ENCODE peak calls at places on chromosome 16, in five cellular contexts. One of them, this sample, is unnamed.

GRCh38 chr16:87692176-87692575 is 73.6 kb downstream of the KLHDC4 start:
- DNase-seq in OCI-LY7: no peak
- DNase-seq in uterus: no peak
- DNase-seq in mesendoderm: no peak
- DNase-seq in HAP-1: no peak
- DNase-seq in this sample: no peak

GRCh38 chr16:55389426-55390073 is 65.5 kb downstream of the IRX6 start:
- DNase-seq in uterus: no peak
- DNase-seq in HAP-1: peak; percentile 31
- DNase-seq in mesendoderm: no peak
- DNase-seq in OCI-LY7: no peak
- DNase-seq in this sample: no peak

GRCh38 chr16:50093607-50094570 is 28.1 kb downstream of the HEATR3 start:
- DNase-seq in mesendoderm: no peak
- DNase-seq in uterus: peak; percentile 56
- DNase-seq in OCI-LY7: no peak
- DNase-seq in HAP-1: no peak
- DNase-seq in this sample: no peak

GRCh38 chr16:86618431-86619262 is 40.3 kb downstream of the FOXL1 start:
- DNase-seq in HAP-1: no peak
- DNase-seq in OCI-LY7: no peak
- DNase-seq in mesendoderm: no peak
- DNase-seq in uterus: no peak
- DNase-seq in this sample: no peak

GRCh38 chr16:89443727-89444084 is 46.7 kb downstream of the ANKRD11 start:
- DNase-seq in OCI-LY7: no peak
- DNase-seq in HAP-1: no peak
- DNase-seq in uterus: no peak
- DNase-seq in mesendoderm: no peak
- DNase-seq in this sample: no peak

GRCh38 chr16:74756203-74756602 is 18.4 kb downstream of the FA2H start:
- DNase-seq in HAP-1: no peak
- DNase-seq in mesendoderm: no peak
- DNase-seq in OCI-LY7: no peak
- DNase-seq in uterus: no peak
- DNase-seq in this sample: no peak

GRCh38 chr16:82867425-82867824 is 240.7 kb downstream of the CDH13 start:
- DNase-seq in uterus: peak; percentile 17
- DNase-seq in OCI-LY7: no peak
- DNase-seq in mesendoderm: no peak
- DNase-seq in HAP-1: no peak
- DNase-seq in this sample: no peak

GRCh38 chr16:86946396-86946795 is 368.0 kb downstream of the FOXL1 start:
- DNase-seq in uterus: no peak
- DNase-seq in HAP-1: no peak
- DNase-seq in OCI-LY7: no peak
- DNase-seq in mesendoderm: peak; percentile 89
- DNase-seq in this sample: no peak

DNA sequence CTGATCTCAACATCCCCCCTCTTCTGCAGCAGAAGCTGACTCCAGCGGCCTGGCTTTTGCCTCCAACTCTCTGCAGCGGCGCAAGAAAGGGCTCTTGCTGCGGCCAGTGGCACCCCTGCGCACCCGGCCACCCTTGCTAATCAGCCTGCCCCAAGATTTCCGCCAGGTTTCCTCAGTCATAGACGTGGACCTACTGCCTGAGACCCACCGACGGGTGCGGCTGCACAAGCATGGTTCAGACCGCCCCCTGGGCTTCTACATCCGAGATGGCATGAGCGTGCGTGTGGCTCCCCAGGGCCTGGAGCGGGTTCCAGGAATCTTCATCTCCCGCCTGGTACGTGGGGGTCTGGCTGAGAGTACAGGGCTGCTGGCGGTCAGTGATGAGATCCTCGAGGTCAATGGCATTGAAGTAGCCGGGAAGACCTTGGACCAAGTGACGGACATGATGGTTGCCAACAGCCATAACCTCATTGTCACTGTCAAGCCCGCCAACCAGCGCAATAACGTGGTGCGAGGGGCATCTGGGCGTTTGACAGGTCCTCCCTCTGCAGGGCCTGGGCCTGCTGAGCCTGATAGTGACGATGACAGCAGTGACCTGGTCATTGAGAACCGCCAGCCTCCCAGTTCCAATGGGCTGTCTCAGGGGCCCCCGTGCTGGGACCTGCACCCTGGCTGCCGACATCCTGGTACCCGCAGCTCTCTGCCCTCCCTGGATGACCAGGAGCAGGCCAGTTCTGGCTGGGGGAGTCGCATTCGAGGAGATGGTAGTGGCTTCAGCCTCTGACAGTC is 1.3 kb downstream of the PARD6A start:
- DNase-seq in OCI-LY7: no peak
- DNase-seq in uterus: no peak
- DNase-seq in mesendoderm: no peak
- DNase-seq in HAP-1: no peak
- DNase-seq in this sample: no peak
- H3K4me3 ChIP-seq in OCI-LY7: no peak overlapping the region
- H3K4me3 ChIP-seq in uterus: no peak overlapping the region
- H3K4me3 ChIP-seq in mesendoderm: no peak overlapping the region
- H3K4me3 ChIP-seq in HAP-1: no peak overlapping the region
- H3K4me3 ChIP-seq in this sample: no peak overlapping the region

GRCh38 chr16:73016488-73016830 is 31.5 kb downstream of the ZFHX3 start:
- DNase-seq in HAP-1: no peak
- DNase-seq in OCI-LY7: no peak
- DNase-seq in mesendoderm: no peak
- DNase-seq in uterus: no peak
- DNase-seq in this sample: no peak
- H3K4me3 ChIP-seq in HAP-1: no peak overlapping the region
- H3K4me3 ChIP-seq in OCI-LY7: no peak overlapping the region
- H3K4me3 ChIP-seq in mesendoderm: no peak overlapping the region
- H3K4me3 ChIP-seq in uterus: no peak overlapping the region
- H3K4me3 ChIP-seq in this sample: no peak overlapping the region

GRCh38 chr16:81707411-81708321 is 71.4 kb upstream of the PLCG2 start:
- DNase-seq in OCI-LY7: no peak
- DNase-seq in HAP-1: no peak
- DNase-seq in mesendoderm: no peak
- DNase-seq in uterus: no peak
- DNase-seq in this sample: no peak

GRCh38 chr16:81708459-81709368 is 70.4 kb upstream of the PLCG2 start:
- DNase-seq in OCI-LY7: no peak
- DNase-seq in HAP-1: no peak
- DNase-seq in uterus: no peak
- DNase-seq in mesendoderm: no peak
- DNase-seq in this sample: no peak

GRCh38 chr16:81710596-81710995 is 68.5 kb upstream of the PLCG2 start:
- DNase-seq in mesendoderm: peak; percentile 54
- DNase-seq in OCI-LY7: no peak
- DNase-seq in HAP-1: no peak
- DNase-seq in uterus: no peak
- DNase-seq in this sample: no peak

GRCh38 chr16:81711609-81712329 is 67.3 kb upstream of the PLCG2 start:
- DNase-seq in uterus: peak; percentile 65
- DNase-seq in mesendoderm: peak; percentile 86
- DNase-seq in HAP-1: no peak
- DNase-seq in OCI-LY7: no peak
- DNase-seq in this sample: no peak

GRCh38 chr16:81709369-81709900 is 69.7 kb upstream of the PLCG2 start:
- DNase-seq in mesendoderm: no peak
- DNase-seq in uterus: no peak
- DNase-seq in OCI-LY7: no peak
- DNase-seq in HAP-1: no peak
- DNase-seq in this sample: no peak
- H3K4me3 ChIP-seq in mesendoderm: no peak overlapping the region
- H3K4me3 ChIP-seq in uterus: no peak overlapping the region
- H3K4me3 ChIP-seq in OCI-LY7: no peak overlapping the region
- H3K4me3 ChIP-seq in HAP-1: no peak overlapping the region
- H3K4me3 ChIP-seq in this sample: no peak overlapping the region

GRCh38 chr16:66939366-66939765 is 4.0 kb downstream of the CES2 start:
- DNase-seq in uterus: no peak
- DNase-seq in HAP-1: no peak
- DNase-seq in mesendoderm: no peak
- DNase-seq in OCI-LY7: no peak
- DNase-seq in this sample: no peak
- H3K4me3 ChIP-seq in uterus: no peak overlapping the region
- H3K4me3 ChIP-seq in HAP-1: no peak overlapping the region
- H3K4me3 ChIP-seq in mesendoderm: no peak overlapping the region
- H3K4me3 ChIP-seq in OCI-LY7: no peak overlapping the region
- H3K4me3 ChIP-seq in this sample: no peak overlapping the region